ENCODE peak calls at places on chromosomes 5 and 9, in five cellular contexts. Z is thyroid gland, P is cardiac muscle cell, Q is DND-41, N is epithelial cell of proximal tubule. E is an unnamed sample.

GRCh38 chr5:142492781-142493281 is 168.0 kb upstream of the SPRY4 start:
- DNase-seq in Z (no peak), P (no peak), Q (no peak), N (no peak), E (no peak)

GRCh38 chr9:96660693-96661248 is 5.7 kb upstream of the PRXL2C start:
- DNase-seq in Z (no peak), P (no peak), Q (no peak), N (peak; percentile 83), E (no peak)

GRCh38 chr5:112717506-112718082 is 20.1 kb upstream of the APC start:
- DNase-seq in Z (no peak), P (no peak), Q (no peak), N (no peak), E (no peak)

GRCh38 chr5:135667662-135668061 is 88.9 kb upstream of the CXCL14 start:
- DNase-seq in Z (no peak), P (no peak), Q (no peak), N (no peak), E (no peak)

GRCh38 chr5:73823508-73823925 is 197.5 kb downstream of the ARHGEF28 start:
- DNase-seq in Z (no peak), P (no peak), Q (no peak), N (peak; percentile 87), E (no peak)

GRCh38 chr5:73592546-73592945 is 27.0 kb downstream of the UTP15 start:
- DNase-seq in Z (no peak), P (no peak), Q (no peak), N (no peak), E (no peak)

GRCh38 chr5:181241393-181241975 is 2.2 kb downstream of the RACK1 start:
- DNase-seq in Z (no peak), P (no peak), Q (peak; percentile 41), N (no peak), E (no peak)

GRCh38 chr5:8958602-8959001 is 587.3 kb downstream of the SEMA5A start:
- DNase-seq in Z (no peak), P (no peak), Q (no peak), N (no peak), E (no peak)

GRCh38 chr9:87039809-87040392 is 92.6 kb upstream of the GAS1 start:
- DNase-seq in Z (no peak), P (no peak), Q (no peak), N (peak; percentile 52), E (no peak)

GRCh38 chr5:153066281-153066680 is 424.2 kb upstream of the GRIA1 start:
- DNase-seq in Z (no peak), P (no peak), Q (no peak), N (no peak), E (no peak)

GRCh38 chr9:5587024-5587423 is 41.9 kb upstream of the RIC1 start:
- DNase-seq in Z (no peak), P (no peak), Q (no peak), N (no peak), E (no peak)

GRCh38 chr5:78594946-78595921 is 53.3 kb downstream of the LHFPL2 start:
- DNase-seq in Z (peak; percentile 76), P (no peak), Q (no peak), N (peak; percentile 96), E (peak; percentile 91)

GRCh38 chr9:129072171-129072570 is 8.7 kb upstream of the DOLPP1 start:
- DNase-seq in Z (peak; percentile 37), P (no peak), Q (no peak), N (no peak), E (no peak)

GRCh38 chr5:61675015-61675692 is 343.1 kb downstream of the ZSWIM6 start:
- DNase-seq in Z (no peak), P (no peak), Q (no peak), N (no peak), E (no peak)

GRCh38 chr9:136760424-136760823 is 2.4 kb upstream of the LCN8 start:
- DNase-seq in Z (no peak), P (no peak), Q (no peak), N (no peak), E (no peak)

GRCh38 chr9:88478236-88478635 is 56.7 kb upstream of the NXNL2 start:
- DNase-seq in Z (no peak), P (no peak), Q (no peak), N (no peak), E (no peak)

GRCh38 chr5:134569758-134570364 is 44.4 kb downstream of the JADE2 start:
- DNase-seq in Z (no peak), P (no peak), Q (no peak), N (no peak), E (no peak)

GRCh38 chr9:125850763-125851162 is 103.6 kb downstream of the PBX3 start:
- DNase-seq in Z (no peak), P (no peak), Q (no peak), N (no peak), E (no peak)

GRCh38 chr5:74673011-74673790 is 11.8 kb upstream of the HEXB start:
- DNase-seq in Z (no peak), P (peak; percentile 21), Q (no peak), N (no peak), E (peak; percentile 18)

GRCh38 chr5:97142521-97143254 is at the start of gene LIX1:
- DNase-seq in Z (peak; percentile 58), P (peak; percentile 85), Q (peak; percentile 61), N (peak; percentile 15), E (no peak)

GRCh38 chr5:124245276-124245675 is 501.2 kb downstream of the ZNF608 start:
- DNase-seq in Z (no peak), P (no peak), Q (no peak), N (no peak), E (no peak)

GRCh38 chr9:87882627-87883026 is at the start of gene SPATA31E1:
- DNase-seq in Z (no peak), P (no peak), Q (no peak), N (no peak), E (no peak)

GRCh38 chr9:89395931-89396710 is 77.8 kb downstream of the SECISBP2 start:
- DNase-seq in Z (no peak), P (no peak), Q (no peak), N (no peak), E (no peak)

GRCh38 chr9:17839744-17840143 is 260.9 kb downstream of the SH3GL2 start:
- DNase-seq in Z (no peak), P (peak; percentile 6), Q (no peak), N (no peak), E (no peak)

GRCh38 chr9:126151031-126151670 is 175.5 kb upstream of the MVB12B start:
- DNase-seq in Z (no peak), P (no peak), Q (no peak), N (no peak), E (no peak)

GRCh38 chr9:26058111-26058895 is 380.1 kb upstream of the TUSC1 start:
- DNase-seq in Z (no peak), P (no peak), Q (no peak), N (peak; percentile 2), E (no peak)

GRCh38 chr5:89270901-89271300 is 387.9 kb upstream of the MEF2C start:
- DNase-seq in Z (no peak), P (no peak), Q (no peak), N (no peak), E (no peak)

GRCh38 chr9:116717150-116717549 is 30.0 kb downstream of the TRIM32 start:
- DNase-seq in Z (no peak), P (no peak), Q (peak; percentile 24), N (no peak), E (no peak)

GRCh38 chr5:79069488-79070001 is at the start of the genes BHMT2 and DMGDH:
- DNase-seq in Z (peak; percentile 60), P (no peak), Q (no peak), N (no peak), E (peak; percentile 3)

GRCh38 chr5:57524661-57525060 is 42.0 kb upstream of the ACTBL2 start:
- DNase-seq in Z (no peak), P (no peak), Q (peak; percentile 25), N (no peak), E (no peak)
- TF ChIP-seq CTCF in Z (no peak), P (no peak), Q (no peak), N (no peak), E (no peak)

GRCh38 chr5:133041157-133041784 is 10.5 kb upstream of the HSPA4 start:
- DNase-seq in Z (no peak), P (no peak), Q (no peak), N (no peak), E (no peak)

GRCh38 chr5:133047404-133047803 is 4.4 kb upstream of the HSPA4 start:
- DNase-seq in Z (no peak), P (no peak), Q (no peak), N (no peak), E (no peak)

DNA sequence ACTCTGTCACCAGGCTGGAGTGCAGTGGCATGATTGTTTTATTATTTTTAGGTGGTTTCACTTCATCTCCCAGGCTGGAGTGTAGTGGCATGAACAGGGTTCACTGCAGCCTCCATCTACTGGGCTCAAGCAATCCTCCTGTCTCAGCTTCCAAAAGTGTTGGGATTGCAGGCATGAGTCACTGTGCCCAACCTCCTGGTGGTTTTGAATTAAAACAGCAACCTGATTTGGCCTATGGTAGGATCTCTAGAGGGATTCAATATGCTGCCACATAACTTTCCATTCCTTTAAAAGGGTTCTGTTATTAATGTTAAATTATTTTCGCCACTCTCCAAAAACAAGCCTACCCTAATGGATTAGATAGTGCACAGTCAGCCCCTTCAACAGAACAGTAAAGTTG is 9.9 kb upstream of the HSPA4 start:
- DNase-seq in Z (no peak), P (no peak), Q (no peak), N (no peak), E (no peak)
- TF ChIP-seq CTCF in Z (no peak), P (no peak), Q (no peak), N (peak; percentile 29), E (no peak)

GRCh38 chr5:80877592-80877991 is 82.6 kb upstream of the RASGRF2 start:
- DNase-seq in Z (no peak), P (no peak), Q (no peak), N (no peak), E (no peak)
- TF ChIP-seq CTCF in Z (no peak), P (no peak), Q (no peak), N (no peak), E (no peak)

DNA sequence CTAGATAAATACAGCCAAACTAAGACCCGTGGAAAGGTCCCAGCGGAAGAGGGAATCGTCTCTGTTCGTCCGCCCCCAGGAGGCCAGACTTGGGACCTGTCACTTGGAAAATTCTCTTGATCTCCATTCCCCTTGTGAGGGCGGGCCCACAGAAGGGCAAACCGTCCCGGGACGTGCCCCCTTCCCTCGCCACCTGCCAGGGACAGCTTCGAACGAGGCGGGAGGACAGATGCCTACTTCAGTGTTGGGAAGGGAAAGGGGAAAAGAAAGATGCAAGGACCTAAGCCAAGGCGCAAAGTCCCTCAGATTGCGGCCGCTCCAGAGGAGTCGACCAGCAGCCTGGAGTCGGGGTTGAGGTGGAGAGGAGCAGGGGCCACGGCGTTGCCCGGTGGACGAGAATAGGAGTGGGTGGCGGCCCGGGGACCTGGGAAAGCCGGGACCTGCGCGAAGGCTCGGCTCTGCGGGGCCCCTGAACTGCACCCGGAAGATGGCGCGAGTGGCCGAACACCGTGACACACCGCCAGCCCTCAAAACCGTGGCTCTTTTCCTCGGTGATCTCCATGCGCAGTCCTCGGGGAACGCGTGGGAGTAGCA is 4.4 kb upstream of the EBF1 start:
- DNase-seq in Z (no peak), P (peak; percentile 62), Q (no peak), N (no peak), E (no peak)
- TF ChIP-seq CTCF in Z (peak; percentile 22), P (peak; percentile 39), Q (no peak), N (peak; percentile 50), E (peak; percentile 20)